ENCODE peak calls at places on chromosomes 13 and 19, in nine cellular contexts. B is heart left ventricle, C is body of pancreas, P is esophagus squamous epithelium, J is transverse colon, E is Calu3, S is K562, W is left ventricle myocardium inferior, N is astrocyte. O is an unnamed sample.

GRCh38 chr19:39996218-39996810 is 546 bp upstream of the ZNF546 start:
- DNase-seq in B (peak), C (peak), P (no peak), J (peak), E (peak), S (peak), W (no peak), N (peak), O (peak)

GRCh38 chr19:33309826-33310225 is 7.5 kb upstream of the CEBPA start:
- DNase-seq in B (no peak), C (no peak), P (no peak), J (no peak), E (no peak), S (no peak), W (no peak), N (no peak), O (no peak)

GRCh38 chr13:65532231-65532630 is 1697.9 kb downstream of the PCDH9 start:
- DNase-seq in B (no peak), C (no peak), P (no peak), J (no peak), E (no peak), S (no peak), W (no peak), N (no peak), O (no peak)

GRCh38 chr13:112963641-112964040 is 5.4 kb upstream of the MCF2L start:
- DNase-seq in B (no peak), C (no peak), P (no peak), J (peak), E (no peak), S (no peak), W (no peak), N (no peak), O (no peak)

GRCh38 chr13:52975969-52976368 is 52.6 kb upstream of the OLFM4 start:
- DNase-seq in B (no peak), C (no peak), P (no peak), J (no peak), E (no peak), S (no peak), W (no peak), N (no peak), O (no peak)

GRCh38 chr13:34971473-34971872 is 29.4 kb downstream of the NBEA start:
- DNase-seq in B (no peak), C (no peak), P (no peak), J (no peak), E (no peak), S (no peak), W (no peak), N (no peak), O (no peak)

GRCh38 chr13:52454459-52454824 is 836 bp upstream of the CKAP2 start:
- DNase-seq in B (no peak), C (peak), P (no peak), J (peak), E (peak), S (peak), W (no peak), N (no peak), O (no peak)

GRCh38 chr19:21611659-21612402 is 106.4 kb downstream of the ZNF429 start:
- DNase-seq in B (no peak), C (no peak), P (no peak), J (no peak), E (no peak), S (no peak), W (no peak), N (no peak), O (no peak)

GRCh38 chr13:96903085-96903484 is 91.2 kb downstream of the OXGR1 start:
- DNase-seq in B (no peak), C (no peak), P (no peak), J (no peak), E (no peak), S (no peak), W (no peak), N (no peak), O (no peak)

GRCh38 chr13:34765446-34766180 is 176.5 kb upstream of the NBEA start:
- DNase-seq in B (no peak), C (no peak), P (no peak), J (no peak), E (no peak), S (no peak), W (no peak), N (no peak), O (no peak)

GRCh38 chr13:113178070-113178895 is 19.8 kb downstream of the PROZ start:
- DNase-seq in B (no peak), C (no peak), P (no peak), J (no peak), E (no peak), S (no peak), W (no peak), N (peak), O (no peak)

GRCh38 chr19:36604656-36605100 is 435 bp upstream of the ZNF382 start:
- DNase-seq in B (peak), C (peak), P (no peak), J (peak), E (peak), S (no peak), W (peak), N (peak), O (peak)

GRCh38 chr13:20769834-20770233 is 3.9 kb downstream of the EEF1AKMT1 start:
- DNase-seq in B (no peak), C (no peak), P (no peak), J (no peak), E (no peak), S (no peak), W (no peak), N (no peak), O (no peak)

GRCh38 chr19:607301-608154 is 17.8 kb downstream of the HCN2 start:
- DNase-seq in B (no peak), C (no peak), P (no peak), J (no peak), E (no peak), S (no peak), W (no peak), N (no peak), O (no peak)

GRCh38 chr13:53694814-53695533 is 666.4 kb downstream of the OLFM4 start:
- DNase-seq in B (no peak), C (no peak), P (no peak), J (no peak), E (no peak), S (no peak), W (no peak), N (no peak), O (no peak)

GRCh38 chr13:55345197-55345596 is 1795.5 kb upstream of the PRR20A start:
- DNase-seq in B (no peak), C (no peak), P (no peak), J (no peak), E (no peak), S (no peak), W (no peak), N (no peak), O (no peak)
- TF ChIP-seq CTCF in B (no peak), C (no peak), P (no peak), J (no peak), E (no peak), S (no peak), W (no peak), N (no peak), O (no peak)

GRCh38 chr13:91809161-91809560 is 410.7 kb downstream of the GPC5 start:
- DNase-seq in B (no peak), C (no peak), P (no peak), J (no peak), E (no peak), S (no peak), W (no peak), N (no peak), O (no peak)

GRCh38 chr13:91802957-91803356 is 404.5 kb downstream of the GPC5 start:
- DNase-seq in B (no peak), C (no peak), P (no peak), J (no peak), E (no peak), S (no peak), W (no peak), N (no peak), O (no peak)

GRCh38 chr13:91804724-91805123 is 406.3 kb downstream of the GPC5 start:
- DNase-seq in B (no peak), C (no peak), P (no peak), J (no peak), E (no peak), S (no peak), W (no peak), N (no peak), O (no peak)

DNA sequence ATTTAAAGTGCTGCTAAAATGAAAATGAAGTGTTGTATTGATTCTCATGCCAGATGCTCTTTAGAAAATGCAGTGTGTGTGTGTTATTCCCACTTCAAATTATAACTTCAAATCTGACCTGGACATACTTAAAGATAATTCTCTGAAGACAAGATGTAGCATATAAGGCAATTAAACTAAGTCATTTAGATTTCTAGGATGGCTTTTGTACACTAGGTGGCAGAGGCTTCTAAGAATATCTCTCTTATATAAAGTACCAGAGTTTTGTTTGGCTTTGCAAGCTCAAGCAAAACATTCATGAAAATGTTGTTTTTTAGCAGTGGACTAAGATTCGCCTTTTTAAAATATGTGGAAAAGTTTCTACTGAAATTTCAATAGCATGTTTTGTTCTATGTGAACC is 407.2 kb downstream of the GPC5 start:
- DNase-seq in B (no peak), C (no peak), P (no peak), J (no peak), E (no peak), S (no peak), W (no peak), N (no peak), O (no peak)
- TF ChIP-seq CTCF in B (peak), C (no peak), P (no peak), J (no peak), E (no peak), S (no peak), W (peak), N (peak), O (no peak)

DNA sequence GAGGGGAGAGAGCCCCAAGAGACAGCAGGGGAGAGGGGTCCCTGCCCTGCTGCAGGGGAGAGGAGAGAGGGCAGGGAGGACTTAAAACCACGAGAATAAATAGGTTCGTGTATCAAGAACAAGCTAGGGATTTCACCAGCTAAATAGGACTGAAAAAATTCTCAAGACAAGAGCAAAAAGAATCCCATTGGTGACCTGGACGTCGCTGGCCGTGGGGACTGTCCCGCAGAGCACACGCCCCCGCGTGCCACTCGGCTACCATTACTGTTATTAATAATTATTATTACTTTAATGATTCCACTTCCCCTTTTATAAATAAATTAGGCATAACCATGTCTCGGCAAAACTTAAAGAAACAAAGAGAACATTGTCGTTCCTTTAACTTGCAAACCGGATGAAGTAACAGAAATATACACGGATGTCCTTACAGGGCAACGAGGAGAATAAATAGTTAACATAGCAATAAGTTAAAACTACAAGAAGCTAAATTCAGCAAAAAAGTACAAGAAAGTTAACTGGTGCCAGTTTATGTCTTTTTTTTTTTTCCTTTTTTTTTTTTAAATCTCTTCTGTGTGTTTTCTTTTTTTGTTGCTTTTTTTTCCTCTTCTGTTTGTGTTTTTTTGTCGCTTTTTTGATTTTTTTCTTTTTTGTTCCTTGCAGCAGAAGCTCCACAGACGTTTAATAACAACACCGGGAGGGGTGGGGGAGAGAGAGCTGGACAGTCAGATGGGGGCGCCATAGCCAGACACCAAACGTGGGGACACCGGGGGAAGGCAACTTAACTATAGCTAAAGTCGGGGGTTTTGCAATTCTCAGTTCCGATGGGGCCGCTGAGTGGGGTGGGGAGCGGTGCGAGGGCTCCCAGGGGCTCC is 16.7 kb downstream of the PRKCSH start:
- DNase-seq in B (no peak), C (no peak), P (no peak), J (no peak), E (no peak), S (peak), W (no peak), N (no peak), O (no peak)
- TF ChIP-seq CTCF in B (no peak), C (no peak), P (no peak), J (no peak), E (no peak), S (peak), W (no peak), N (no peak), O (no peak)

GRCh38 chr19:1945899-1946298 is 4.9 kb downstream of the CSNK1G2 start:
- DNase-seq in B (no peak), C (peak), P (no peak), J (peak), E (no peak), S (peak), W (no peak), N (no peak), O (no peak)
- TF ChIP-seq CTCF in B (peak), C (peak), P (peak), J (peak), E (peak), S (peak), W (peak), N (peak), O (no peak)

DNA sequence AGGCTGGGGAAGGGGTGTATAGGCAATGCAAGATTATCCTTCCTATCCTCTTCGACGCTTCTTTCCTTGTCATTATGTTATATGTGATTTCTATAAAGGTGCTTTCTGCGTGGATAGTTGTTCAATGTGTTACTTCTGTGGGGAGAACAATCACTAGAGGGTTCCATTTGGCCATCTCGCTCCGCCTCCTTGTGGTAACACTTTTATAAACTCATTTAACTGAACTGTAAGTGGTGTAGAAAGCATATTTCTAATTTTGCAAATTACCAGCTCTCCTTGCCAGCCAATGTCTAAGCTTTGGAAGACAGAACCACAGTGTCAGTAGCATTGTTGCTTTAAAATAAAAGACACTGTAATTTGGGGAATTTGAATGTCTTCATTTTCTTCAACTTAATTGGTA is 1093.7 kb upstream of the MIR17HG start:
- DNase-seq in B (no peak), C (no peak), P (no peak), J (no peak), E (no peak), S (no peak), W (no peak), N (no peak), O (no peak)
- TF ChIP-seq CTCF in B (no peak), C (no peak), P (no peak), J (no peak), E (no peak), S (no peak), W (no peak), N (no peak), O (no peak)

DNA sequence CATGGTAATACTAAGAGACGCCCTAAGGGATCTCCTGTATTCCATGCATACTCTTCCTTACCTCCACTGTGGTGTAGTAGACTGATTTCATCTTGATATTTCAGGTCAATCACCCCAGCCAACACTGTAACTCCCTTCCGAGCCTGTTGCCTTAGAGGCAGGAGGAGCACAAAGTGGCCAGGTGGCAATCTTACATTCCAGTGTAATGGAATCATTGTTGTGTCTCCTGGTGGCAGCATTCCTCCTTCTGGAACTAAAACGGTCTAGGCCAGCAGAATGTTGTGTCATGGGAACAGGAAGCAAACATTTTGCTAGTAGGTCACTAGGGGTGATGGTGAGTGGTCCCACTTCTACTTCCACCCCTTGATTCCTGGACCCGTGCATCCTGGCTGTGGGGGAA is 405.7 kb upstream of the SLC10A2 start:
- DNase-seq in B (no peak), C (no peak), P (no peak), J (no peak), E (peak), S (no peak), W (no peak), N (no peak), O (no peak)
- TF ChIP-seq CTCF in B (no peak), C (no peak), P (no peak), J (no peak), E (no peak), S (no peak), W (no peak), N (no peak), O (no peak)

GRCh38 chr13:71290963-71291937 is 575.8 kb downstream of the DACH1 start:
- DNase-seq in B (peak), C (peak), P (no peak), J (peak), E (peak), S (no peak), W (no peak), N (no peak), O (peak)

GRCh38 chr13:71285700-71286099 is 581.3 kb downstream of the DACH1 start:
- DNase-seq in B (no peak), C (peak), P (no peak), J (no peak), E (peak), S (no peak), W (no peak), N (no peak), O (no peak)
- TF ChIP-seq CTCF in B (peak), C (peak), P (no peak), J (no peak), E (no peak), S (no peak), W (peak), N (no peak), O (no peak)

GRCh38 chr19:4446801-4447200 is 10.8 kb downstream of the UBXN6 start:
- DNase-seq in B (no peak), C (no peak), P (no peak), J (no peak), E (no peak), S (no peak), W (no peak), N (no peak), O (no peak)

GRCh38 chr19:4448147-4448985 is 9.2 kb downstream of the UBXN6 start:
- DNase-seq in B (no peak), C (peak), P (no peak), J (no peak), E (no peak), S (peak), W (no peak), N (no peak), O (no peak)

GRCh38 chr19:4445963-4446668 is 11.5 kb downstream of the UBXN6 start:
- DNase-seq in B (no peak), C (no peak), P (no peak), J (no peak), E (no peak), S (peak), W (no peak), N (no peak), O (no peak)

GRCh38 chr19:4449022-4449825 is 8.4 kb downstream of the UBXN6 start:
- DNase-seq in B (peak), C (peak), P (no peak), J (no peak), E (no peak), S (no peak), W (peak), N (no peak), O (peak)

DNA sequence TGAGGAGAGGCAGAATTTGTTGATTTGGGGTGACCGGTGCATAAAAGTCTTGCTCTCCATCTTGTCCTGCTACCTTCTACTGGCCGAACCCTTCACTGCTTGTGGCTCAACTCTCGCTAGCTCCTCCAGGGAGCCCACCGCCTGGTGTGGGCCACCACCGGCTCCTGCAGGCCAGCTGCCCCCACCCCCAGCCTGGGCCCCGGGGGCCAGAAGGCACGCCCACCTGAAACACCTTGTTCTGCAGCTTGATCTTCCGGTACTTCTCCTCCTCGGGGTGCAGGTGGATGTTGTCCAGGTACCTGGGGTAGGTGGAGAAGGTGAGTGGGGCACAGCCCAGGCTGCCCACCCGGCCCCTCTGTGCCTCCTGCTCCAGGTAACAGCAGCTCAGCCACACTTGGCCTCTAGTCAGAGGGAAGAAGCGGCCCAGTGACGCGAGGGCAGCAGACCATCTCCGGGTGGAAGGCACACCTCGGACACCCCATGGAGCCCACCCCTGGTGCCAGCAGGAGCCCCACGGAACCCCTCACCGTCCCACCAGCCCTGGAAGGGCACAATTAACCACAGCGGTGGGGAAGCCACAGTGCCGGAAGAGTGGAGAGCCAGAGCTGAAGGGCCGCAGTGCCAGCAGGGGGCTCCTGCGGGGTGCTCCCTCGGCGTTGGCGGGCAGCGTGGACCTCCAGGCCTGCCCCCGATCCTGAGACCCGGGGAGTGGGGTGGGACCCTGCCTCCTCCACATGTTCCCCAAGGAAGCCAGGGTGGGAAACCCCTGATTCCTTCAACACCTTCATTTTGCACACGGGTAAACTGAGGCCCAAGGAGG is 10.1 kb downstream of the UBXN6 start:
- DNase-seq in B (no peak), C (no peak), P (no peak), J (no peak), E (no peak), S (no peak), W (no peak), N (no peak), O (no peak)
- TF ChIP-seq CTCF in B (no peak), C (no peak), P (no peak), J (no peak), E (no peak), S (no peak), W (no peak), N (no peak), O (no peak)

DNA sequence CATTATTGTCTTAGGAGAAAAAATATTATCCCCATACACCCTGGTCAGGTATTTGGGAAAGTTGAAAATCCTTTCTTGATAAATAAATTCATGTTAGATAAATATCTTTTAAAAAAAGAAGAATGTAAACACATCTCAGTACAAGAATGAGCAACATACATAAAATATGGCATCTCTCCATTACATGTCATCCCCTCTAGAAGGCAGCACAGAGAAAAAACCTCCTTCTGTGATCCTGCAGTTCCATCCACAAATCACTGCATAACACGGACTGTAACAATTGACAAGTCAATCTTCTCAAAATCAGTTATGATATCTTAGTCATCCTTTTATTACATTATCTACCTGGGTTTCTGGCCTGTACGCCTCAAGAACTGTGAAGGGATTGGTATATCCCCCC is 683.9 kb upstream of the KLHL1 start:
- DNase-seq in B (no peak), C (no peak), P (no peak), J (no peak), E (no peak), S (no peak), W (no peak), N (no peak), O (no peak)
- TF ChIP-seq CTCF in B (no peak), C (no peak), P (no peak), J (no peak), E (no peak), S (no peak), W (no peak), N (no peak), O (no peak)